ENCODE peak calls at places on chromosome 18, in seven cellular contexts. Y is spleen, K is heart left ventricle, X is H9, E is IMR-90, S is left ventricle myocardium inferior, H is PC-3. W is an unnamed sample.

GRCh38 chr18:79782566-79783308 is 15.0 kb upstream of the KCNG2 start:
- DNase-seq in E (no peak), X (no peak), K (peak; percentile 12), S (no peak), Y (peak; percentile 63), H (peak; percentile 9), W (no peak)

GRCh38 chr18:77049938-77050337 is 82.6 kb downstream of the MBP start:
- DNase-seq in H (no peak), Y (no peak), E (no peak), S (no peak), K (no peak), X (no peak), W (no peak)

GRCh38 chr18:37276111-37276510 is 289.5 kb downstream of the CELF4 start:
- DNase-seq in K (no peak), E (no peak), Y (no peak), H (no peak), S (no peak), X (no peak), W (no peak)

GRCh38 chr18:59664329-59664728 is 32.9 kb downstream of the CCBE1 start:
- DNase-seq in H (no peak), E (peak; percentile 54), Y (no peak), S (no peak), K (no peak), X (no peak), W (no peak)

GRCh38 chr18:38445485-38446145 is 880.0 kb upstream of the CELF4 start:
- DNase-seq in X (no peak), S (no peak), K (no peak), E (no peak), H (no peak), Y (no peak), W (no peak)

GRCh38 chr18:44729631-44730101 is 49.0 kb downstream of the SETBP1 start:
- DNase-seq in Y (peak; percentile 78), S (no peak), H (no peak), K (no peak), E (peak; percentile 79), X (no peak), W (no peak)

GRCh38 chr18:3481696-3482210 is 31.8 kb downstream of the TGIF1 start:
- DNase-seq in K (no peak), H (peak; percentile 54), X (peak; percentile 63), E (peak; percentile 38), S (no peak), Y (no peak), W (peak; percentile 37)

GRCh38 chr18:51030537-51031258 is 685 bp downstream of the SMAD4 start:
- DNase-seq in Y (peak; percentile 95), E (peak; percentile 26), S (peak; percentile 78), H (peak; percentile 37), K (peak; percentile 83), X (peak; percentile 50), W (peak; percentile 46)

GRCh38 chr18:5943514-5943913 is 48.2 kb upstream of the TMEM200C start:
- DNase-seq in H (no peak), Y (no peak), E (peak; percentile 25), K (no peak), X (no peak), S (no peak), W (no peak)

GRCh38 chr18:79394438-79395307 is 1.1 kb upstream of the NFATC1 start:
- DNase-seq in H (peak; percentile 48), S (no peak), E (peak; percentile 49), Y (peak; percentile 84), X (no peak), K (peak; percentile 70), W (peak; percentile 25)

GRCh38 chr18:45787346-45787745 is 38.1 kb upstream of the SIGLEC15 start:
- DNase-seq in K (no peak), Y (no peak), E (peak; percentile 65), S (no peak), H (no peak), X (no peak), W (no peak)

GRCh38 chr18:42298744-42299685 is 344.0 kb downstream of the PIK3C3 start:
- DNase-seq in E (peak; percentile 66), H (peak; percentile 53), K (peak; percentile 58), Y (peak; percentile 78), X (peak; percentile 75), S (peak; percentile 68), W (peak; percentile 31)

GRCh38 chr18:14025306-14025940 is 106.8 kb downstream of the ZNF519 start:
- DNase-seq in S (no peak), Y (no peak), K (no peak), H (no peak), X (peak; percentile 57), E (no peak), W (no peak)

GRCh38 chr18:59700535-59700967 is 3.3 kb upstream of the CCBE1 start:
- DNase-seq in H (no peak), Y (no peak), K (no peak), E (no peak), X (no peak), S (no peak), W (no peak)

GRCh38 chr18:76581261-76581660 is 86.2 kb upstream of the ZNF516 start:
- DNase-seq in Y (no peak), H (no peak), E (no peak), X (no peak), K (no peak), S (no peak), W (no peak)

GRCh38 chr18:72898870-72899840 is 31.4 kb upstream of the NETO1 start:
- DNase-seq in S (no peak), K (no peak), X (no peak), E (no peak), H (no peak), Y (no peak), W (no peak)

GRCh38 chr18:60732146-60732545 is 359.6 kb upstream of the MC4R start:
- DNase-seq in K (no peak), E (no peak), X (no peak), S (no peak), H (no peak), Y (no peak), W (no peak)

GRCh38 chr18:7521226-7521856 is 45.8 kb upstream of the PTPRM start:
- DNase-seq in E (no peak), X (no peak), Y (no peak), S (no peak), H (no peak), K (no peak), W (no peak)

GRCh38 chr18:71398530-71398929 is 1109.7 kb downstream of the SOCS6 start:
- DNase-seq in S (no peak), H (peak; percentile 52), E (no peak), Y (no peak), X (peak; percentile 59), K (no peak), W (no peak)

GRCh38 chr18:10406172-10406663 is 48.2 kb upstream of the APCDD1 start:
- DNase-seq in X (peak; percentile 68), K (no peak), H (no peak), Y (no peak), S (no peak), E (no peak), W (no peak)

DNA sequence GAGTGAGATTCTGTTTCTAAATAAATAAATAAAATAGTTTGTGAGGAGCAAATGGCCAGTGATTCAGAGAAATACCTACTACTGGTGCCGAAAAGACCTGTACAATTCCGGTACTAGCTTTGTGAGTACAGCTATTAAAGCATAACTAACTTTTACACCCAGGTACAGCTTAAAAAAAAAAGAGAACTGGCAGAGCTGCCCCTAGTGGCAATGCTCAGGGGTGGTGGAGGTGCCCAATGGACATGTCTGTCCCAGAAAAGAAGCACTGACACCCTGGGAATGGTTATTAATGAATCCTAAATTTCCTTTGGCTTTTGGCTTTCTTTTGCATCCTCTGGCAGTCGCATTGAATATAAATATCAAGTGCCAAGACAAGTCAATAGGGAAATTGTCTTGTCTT is 87.0 kb downstream of the LIPG start:
- DNase-seq in S (no peak), X (no peak), Y (peak; percentile 6), K (no peak), E (no peak), H (no peak), W (peak; percentile 5)
- TF ChIP-seq CTCF in S (peak; percentile 25), X (peak; percentile 45), Y (no peak), K (no peak), E (no peak), H (peak; percentile 33), W (no peak)

GRCh38 chr18:8732442-8733360 is 27.3 kb downstream of the MTCL1 start:
- DNase-seq in K (no peak), S (no peak), E (no peak), Y (no peak), H (no peak), X (no peak), W (no peak)

GRCh38 chr18:8735274-8735673 is 29.9 kb downstream of the MTCL1 start:
- DNase-seq in H (no peak), Y (no peak), K (no peak), X (no peak), S (no peak), E (no peak), W (no peak)

GRCh38 chr18:8730080-8730827 is 24.9 kb downstream of the MTCL1 start:
- DNase-seq in K (peak; percentile 72), X (no peak), S (peak; percentile 59), E (peak; percentile 94), H (peak; percentile 96), Y (no peak), W (peak; percentile 57)

DNA sequence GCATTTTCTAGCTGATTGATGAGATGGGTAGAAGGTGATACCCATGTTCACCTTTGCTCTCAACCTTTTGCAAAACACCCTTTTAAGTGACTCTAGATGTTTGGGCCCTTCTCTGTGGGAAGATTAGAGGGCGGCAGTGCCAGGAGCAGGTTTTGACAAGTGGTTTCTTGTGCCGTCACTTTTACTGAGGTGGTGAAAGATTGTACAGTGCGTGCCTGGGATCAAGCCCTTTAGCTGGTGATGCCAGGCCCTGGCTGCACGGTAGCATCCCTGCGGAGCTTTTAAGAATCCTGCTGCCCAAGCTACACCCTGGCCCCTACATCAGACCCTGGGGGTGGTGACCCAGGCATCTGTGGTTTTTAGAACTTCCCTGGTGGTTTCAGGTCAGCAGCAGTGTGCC is 29.1 kb downstream of the MTCL1 start:
- DNase-seq in K (no peak), H (no peak), E (no peak), Y (no peak), X (no peak), S (no peak), W (no peak)
- H3K27ac ChIP-seq in K (no peak overlapping the region), H (no peak overlapping the region), E (no peak overlapping the region), Y (no peak overlapping the region), X (no peak overlapping the region), S (no peak overlapping the region), W (no peak overlapping the region)

DNA sequence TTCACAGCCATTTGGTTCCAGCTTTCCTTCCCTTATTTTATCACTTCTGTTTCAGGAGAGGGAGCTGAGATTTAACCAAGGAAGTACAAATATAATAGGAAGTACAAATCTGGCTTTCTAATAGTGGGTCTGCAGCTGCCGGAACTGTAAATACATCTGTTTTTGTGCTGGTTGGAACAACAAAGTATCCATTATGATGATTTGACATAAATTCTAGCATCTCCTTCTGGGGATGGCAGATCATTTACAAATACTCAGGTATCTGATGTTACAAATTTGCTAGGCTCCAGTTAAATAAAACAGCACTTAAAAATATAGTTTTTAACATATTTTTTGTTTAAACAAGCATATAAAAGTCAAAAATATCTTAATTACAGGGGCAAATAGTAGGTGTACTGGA is 131.3 kb upstream of the SMIM21 start:
- DNase-seq in X (no peak), S (no peak), H (no peak), K (no peak), Y (no peak), E (no peak), W (no peak)
- TF ChIP-seq CTCF in X (no peak), S (no peak), H (no peak), K (no peak), Y (no peak), E (no peak), W (no peak)

DNA sequence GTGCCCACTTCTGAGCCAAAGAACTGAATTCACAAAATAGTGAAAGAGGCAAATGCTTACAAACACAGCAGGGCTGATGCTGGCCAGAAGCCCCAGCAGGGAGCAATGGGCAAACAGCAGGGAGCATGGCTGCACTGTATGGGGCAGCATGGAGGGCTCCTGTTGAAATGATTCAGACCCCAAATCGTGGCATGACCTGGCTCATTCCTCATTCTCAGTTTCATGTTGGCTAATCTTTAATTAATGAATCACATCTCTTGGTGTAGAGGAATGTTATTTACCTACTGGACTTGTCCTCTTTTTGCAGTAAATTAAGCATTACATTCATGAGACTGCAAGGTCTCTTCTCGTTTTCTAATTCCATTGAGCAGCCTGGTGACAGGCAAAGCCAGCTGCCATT is 85.0 kb upstream of the ST8SIA3 start:
- DNase-seq in X (no peak), E (no peak), H (no peak), S (no peak), Y (no peak), K (no peak), W (no peak)
- H3K27ac ChIP-seq in X (no peak overlapping the region), E (no peak overlapping the region), H (no peak overlapping the region), S (no peak overlapping the region), Y (no peak overlapping the region), K (no peak overlapping the region), W (no peak overlapping the region)

W was measured in RWPE1.